ENCODE peak calls at places on chromosomes 5 and 9, in four cellular contexts. W is K562, R is GM12878, Y is HL-60. L is an unnamed sample.

GRCh38 chr9:4814913-4815312 is 22.2 kb downstream of the RCL1 start:
- DNase-seq in W (no peak), R (peak; percentile 77), Y (no peak), L (no peak)

GRCh38 chr5:142445266-142445665 is 120.4 kb upstream of the SPRY4 start:
- DNase-seq in W (no peak), R (no peak), Y (no peak), L (no peak)

GRCh38 chr9:6525326-6526040 is 112.5 kb downstream of the UHRF2 start:
- DNase-seq in W (no peak), R (no peak), Y (no peak), L (no peak)

GRCh38 chr9:108664309-108665255 is 191.2 kb downstream of the ACTL7B start:
- DNase-seq in W (no peak), R (no peak), Y (no peak), L (no peak)

GRCh38 chr5:73792687-73793320 is 166.8 kb downstream of the ARHGEF28 start:
- DNase-seq in W (peak; percentile 65), R (peak; percentile 41), Y (peak; percentile 48), L (peak; percentile 13)

GRCh38 chr9:98281281-98281680 is 25.8 kb upstream of the TBC1D2 start:
- DNase-seq in W (no peak), R (no peak), Y (no peak), L (no peak)

GRCh38 chr9:38441347-38442085 is 17.3 kb upstream of the IGFBPL1 start:
- DNase-seq in W (no peak), R (no peak), Y (no peak), L (no peak)

GRCh38 chr5:128327973-128328372 is 210.1 kb downstream of the FBN2 start:
- DNase-seq in W (no peak), R (no peak), Y (no peak), L (no peak)

GRCh38 chr5:55308254-55308836 is 556 bp downstream of the MTREX start:
- DNase-seq in W (no peak), R (no peak), Y (peak; percentile 3), L (no peak)

GRCh38 chr9:69471433-69471832 is 146.4 kb downstream of the ENTREP1 start:
- DNase-seq in W (no peak), R (no peak), Y (no peak), L (no peak)

GRCh38 chr5:150589791-150590601 is 50.5 kb upstream of the SYNPO start:
- DNase-seq in W (no peak), R (peak; percentile 56), Y (no peak), L (no peak)

GRCh38 chr9:72200452-72200851 is 51.2 kb downstream of the GDA start:
- DNase-seq in W (no peak), R (no peak), Y (peak; percentile 19), L (no peak)

GRCh38 chr5:78509884-78510769 is 138.4 kb downstream of the LHFPL2 start:
- DNase-seq in W (peak; percentile 81), R (no peak), Y (peak; percentile 40), L (peak; percentile 66)

GRCh38 chr5:146825033-146825432 is 53.5 kb downstream of the PPP2R2B start:
- DNase-seq in W (no peak), R (no peak), Y (peak; percentile 24), L (no peak)

GRCh38 chr9:5449521-5450359 is 602 bp upstream of the CD274 start:
- DNase-seq in W (no peak), R (no peak), Y (no peak), L (no peak)

GRCh38 chr5:141664733-141665461 is 13.7 kb upstream of the FCHSD1 start:
- DNase-seq in W (peak; percentile 76), R (peak; percentile 31), Y (peak; percentile 85), L (peak; percentile 88)

GRCh38 chr5:25562656-25563055 is 917.9 kb upstream of the CDH10 start:
- DNase-seq in W (no peak), R (no peak), Y (no peak), L (no peak)

GRCh38 chr9:18979367-18979766 is 53.6 kb downstream of the SAXO1 start:
- DNase-seq in W (no peak), R (no peak), Y (no peak), L (no peak)

GRCh38 chr5:14115323-14115895 is 27.7 kb upstream of the TRIO start:
- DNase-seq in W (no peak), R (no peak), Y (no peak), L (no peak)

GRCh38 chr5:107951322-107951721 is 280.6 kb upstream of the EFNA5 start:
- DNase-seq in W (no peak), R (no peak), Y (no peak), L (no peak)

GRCh38 chr5:129899454-129899853 is 4.8 kb upstream of the CHSY3 start:
- DNase-seq in W (no peak), R (no peak), Y (no peak), L (no peak)

GRCh38 chr5:10329808-10330481 is 22.2 kb upstream of the CMBL start:
- DNase-seq in W (no peak), R (no peak), Y (no peak), L (no peak)

GRCh38 chr5:56233230-56233629 is at the start of gene ANKRD55:
- DNase-seq in W (no peak), R (no peak), Y (no peak), L (no peak)

GRCh38 chr5:75668988-75669760 is 48.1 kb downstream of the POC5 start:
- DNase-seq in W (peak; percentile 27), R (peak; percentile 78), Y (peak; percentile 27), L (peak; percentile 18)

GRCh38 chr5:107455111-107455544 is 215.6 kb downstream of the EFNA5 start:
- DNase-seq in W (no peak), R (no peak), Y (no peak), L (no peak)

GRCh38 chr9:27349681-27350080 is 52.7 kb upstream of the EQTN start:
- DNase-seq in W (no peak), R (no peak), Y (no peak), L (no peak)

GRCh38 chr9:19799784-19800183 is 10.9 kb upstream of the SLC24A2 start:
- DNase-seq in W (no peak), R (no peak), Y (no peak), L (no peak)

GRCh38 chr5:29750453-29750852 is 1443.0 kb upstream of the CDH6 start:
- DNase-seq in W (no peak), R (no peak), Y (no peak), L (no peak)

GRCh38 chr5:33049845-33050244 is 338.7 kb downstream of the NPR3 start:
- DNase-seq in W (no peak), R (no peak), Y (no peak), L (no peak)

GRCh38 chr9:68711281-68711680 is 6.2 kb downstream of the PIP5K1B start:
- DNase-seq in W (no peak), R (no peak), Y (no peak), L (no peak)

GRCh38 chr5:55231476-55232193 is 1.8 kb downstream of the CCNO start:
- DNase-seq in W (no peak), R (no peak), Y (no peak), L (peak; percentile 14)

GRCh38 chr9:79120533-79121315 is 451.0 kb upstream of the TLE4 start:
- DNase-seq in W (no peak), R (no peak), Y (no peak), L (no peak)

GRCh38 chr9:89999534-90000370 is 394.9 kb downstream of the GADD45G start:
- DNase-seq in W (no peak), R (peak; percentile 61), Y (no peak), L (peak; percentile 68)

GRCh38 chr5:176481659-176482213 is 33.6 kb downstream of the FAF2 start:
- DNase-seq in W (no peak), R (no peak), Y (no peak), L (no peak)

GRCh38 chr5:176491056-176491646 is 43.0 kb downstream of the FAF2 start:
- DNase-seq in W (no peak), R (no peak), Y (no peak), L (no peak)

GRCh38 chr5:176489077-176489476 is 40.9 kb downstream of the FAF2 start:
- DNase-seq in W (no peak), R (no peak), Y (no peak), L (no peak)

GRCh38 chr5:176490291-176490690 is 42.1 kb downstream of the FAF2 start:
- DNase-seq in W (no peak), R (no peak), Y (no peak), L (no peak)

DNA sequence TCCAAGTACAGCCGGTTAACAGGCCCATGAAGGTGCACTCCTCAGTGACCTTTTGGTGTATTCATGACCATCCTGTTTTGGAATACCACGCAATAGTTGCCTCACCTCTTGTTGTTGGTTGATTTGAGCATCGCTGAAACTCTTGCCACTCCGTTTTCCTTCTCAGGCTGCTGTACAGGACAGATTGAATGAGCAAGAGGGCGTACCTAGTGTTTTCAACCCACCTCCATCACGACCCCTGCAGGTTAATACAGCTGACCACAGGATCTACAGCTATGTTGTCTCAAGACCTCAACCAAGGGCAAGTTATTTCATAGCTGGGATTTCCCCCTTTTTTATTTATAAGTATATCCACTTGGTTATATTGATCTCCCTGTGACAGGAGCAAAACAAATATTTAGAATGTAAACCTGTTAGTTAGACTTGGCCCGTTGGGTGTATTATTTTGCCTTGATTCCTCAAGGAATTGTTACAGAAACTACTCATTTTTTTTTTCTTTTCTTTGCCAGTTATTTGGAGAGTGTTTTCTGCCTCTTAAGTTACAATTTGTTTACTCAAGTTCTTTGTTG is 38.1 kb downstream of the FAF2 start:
- DNase-seq in W (no peak), R (no peak), Y (no peak), L (no peak)
- TF ChIP-seq SPI1 in W (no peak), R (no peak), Y (no peak), L (no peak)

DNA sequence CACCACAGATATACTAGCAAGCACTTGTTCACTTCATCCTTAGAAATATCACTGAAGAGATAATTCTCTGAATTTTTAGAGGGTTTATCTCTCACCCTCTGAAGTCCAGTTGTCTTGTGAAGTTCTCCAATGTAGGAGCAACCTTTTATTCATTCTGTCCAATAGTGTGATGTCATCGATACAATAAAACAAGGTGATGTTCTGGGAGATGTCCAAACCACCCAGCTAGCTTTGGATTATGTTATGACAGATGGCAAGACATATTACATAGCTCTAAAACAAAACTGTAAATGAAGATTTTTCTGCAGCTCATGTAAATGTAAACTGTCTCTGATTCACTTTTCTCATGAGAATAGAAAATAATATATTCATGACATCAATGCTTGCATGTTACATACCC is 172.5 kb upstream of the CDH12 start:
- DNase-seq in W (no peak), R (no peak), Y (no peak), L (no peak)
- TF ChIP-seq POLR2AphosphoS5 in W (no peak), R (no peak), Y (no peak), L (no peak)

DNA sequence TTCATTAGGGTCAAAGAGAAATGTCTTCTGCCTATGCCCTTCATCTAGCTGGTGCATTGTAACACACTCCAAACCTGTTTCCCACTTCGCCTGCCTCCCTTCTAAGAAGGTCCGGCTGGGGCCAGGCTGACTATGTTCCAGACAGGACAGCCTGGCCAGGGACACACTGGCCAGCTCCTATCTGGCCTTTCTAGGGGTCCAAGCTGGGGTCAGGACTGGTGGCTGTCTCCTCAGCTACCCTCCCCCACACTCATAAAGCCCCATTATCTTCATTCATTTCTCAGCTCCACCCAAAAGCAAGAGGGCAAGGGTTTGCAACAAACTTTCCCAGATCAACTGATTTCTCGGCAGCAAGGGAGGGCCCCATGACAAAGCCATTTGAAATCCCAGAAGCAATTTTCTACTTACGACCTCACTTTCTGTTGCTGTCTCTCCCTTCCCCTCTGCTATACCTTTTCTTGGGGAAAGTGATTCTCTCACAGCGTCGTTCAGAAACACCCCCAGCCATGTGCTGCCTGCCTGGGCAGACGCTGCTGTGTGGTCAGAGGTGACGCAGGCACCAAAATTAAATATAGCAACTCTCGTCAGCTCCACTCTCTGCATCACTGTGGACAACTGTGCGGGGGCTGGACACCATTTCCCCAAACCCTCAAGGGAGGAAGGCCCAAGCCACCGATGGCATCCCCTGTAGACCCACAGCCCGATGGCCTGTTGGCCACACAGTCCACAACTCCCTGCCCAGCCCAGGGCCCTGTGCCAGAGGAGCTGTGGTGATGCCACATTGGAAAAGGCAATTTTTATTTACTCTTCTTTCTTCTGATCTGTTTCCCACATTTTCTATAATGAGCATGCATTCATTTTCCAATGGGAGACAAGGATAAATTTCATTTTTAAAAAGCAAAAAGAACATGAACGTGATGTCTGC is 6.1 kb downstream of the IL13 start:
- DNase-seq in W (peak; percentile 57), R (peak; percentile 95), Y (no peak), L (no peak)
- TF ChIP-seq SPI1 in W (no peak), R (peak; percentile 71), Y (no peak), L (peak; percentile 59)

GRCh38 chr5:79613571-79613970 is 1.3 kb downstream of the TENT2 start:
- DNase-seq in W (no peak), R (no peak), Y (no peak), L (no peak)
- TF ChIP-seq POLR2AphosphoS5 in W (no peak), R (no peak), Y (no peak), L (no peak)